ENCODE peak calls at places on chromosomes 1 and 21, in seven cellular contexts. R is HCT116, V is SK-N-SH, O is glutamatergic neuron, Y is PC-3, Z is AG04449, H is lower leg skin. L is an unnamed sample.

GRCh38 chr1:223363057-223363855 is 720 bp downstream of the SUSD4 start:
- DNase-seq in R (no peak), V (peak), O (peak), Y (no peak), Z (no peak), H (no peak), L (no peak)

GRCh38 chr1:59900640-59901039 is 25.9 kb downstream of the CYP2J2 start:
- DNase-seq in R (no peak), V (peak), O (no peak), Y (no peak), Z (no peak), H (no peak), L (no peak)

GRCh38 chr1:63898428-63899220 is 124.8 kb downstream of the ROR1 start:
- DNase-seq in R (no peak), V (no peak), O (no peak), Y (no peak), Z (no peak), H (no peak), L (no peak)

GRCh38 chr1:175034775-175035174 is 11.6 kb upstream of the MRPS14 start:
- DNase-seq in R (no peak), V (no peak), O (no peak), Y (peak), Z (no peak), H (no peak), L (no peak)

GRCh38 chr21:37712204-37712934 is 203.9 kb downstream of the KCNJ6 start:
- DNase-seq in R (peak), V (peak), O (peak), Y (peak), Z (no peak), H (peak), L (no peak)

GRCh38 chr1:179175011-179175934 is 54.2 kb downstream of the ABL2 start:
- DNase-seq in R (no peak), V (no peak), O (no peak), Y (peak), Z (peak), H (peak), L (no peak)

GRCh38 chr1:42825058-42825851 is 8.1 kb upstream of the SVBP start:
- DNase-seq in R (no peak), V (peak), O (no peak), Y (no peak), Z (no peak), H (no peak), L (no peak)

GRCh38 chr1:21335750-21336168 is 45.5 kb upstream of the ECE1 start:
- DNase-seq in R (no peak), V (peak), O (no peak), Y (peak), Z (no peak), H (no peak), L (no peak)

GRCh38 chr1:53328009-53328489 is at the start of gene LRP8:
- DNase-seq in R (peak), V (peak), O (peak), Y (peak), Z (no peak), H (peak), L (peak)

GRCh38 chr1:206608108-206608698 is 4.1 kb downstream of the EIF2D start:
- DNase-seq in R (peak), V (peak), O (peak), Y (peak), Z (no peak), H (no peak), L (no peak)

GRCh38 chr1:238647877-238648276 is 738.5 kb upstream of the CHRM3 start:
- DNase-seq in R (no peak), V (no peak), O (no peak), Y (peak), Z (peak), H (no peak), L (no peak)

GRCh38 chr1:201468501-201468843 is 516 bp downstream of the PHLDA3 start:
- DNase-seq in R (no peak), V (peak), O (peak), Y (peak), Z (no peak), H (no peak), L (no peak)

GRCh38 chr1:22383526-22384291 is 67.9 kb upstream of the ZBTB40 start:
- DNase-seq in R (no peak), V (no peak), O (no peak), Y (no peak), Z (no peak), H (no peak), L (no peak)

GRCh38 chr1:38608202-38608864 is 251.2 kb downstream of the RRAGC start:
- DNase-seq in R (peak), V (peak), O (peak), Y (no peak), Z (no peak), H (no peak), L (peak)

GRCh38 chr1:210407207-210407886 is 78.6 kb downstream of the HHAT start:
- DNase-seq in R (peak), V (peak), O (peak), Y (peak), Z (no peak), H (peak), L (peak)

GRCh38 chr1:6502000-6502891 is 10.8 kb upstream of the PLEKHG5 start:
- DNase-seq in R (no peak), V (peak), O (no peak), Y (no peak), Z (no peak), H (no peak), L (no peak)

GRCh38 chr1:16721871-16722641 is 18.3 kb upstream of the RNU1-4 start:
- DNase-seq in R (no peak), V (peak), O (no peak), Y (peak), Z (no peak), H (no peak), L (peak)

GRCh38 chr1:183634429-183635065 is 1.0 kb downstream of the ARPC5 start:
- DNase-seq in R (no peak), V (no peak), O (no peak), Y (peak), Z (no peak), H (no peak), L (no peak)

GRCh38 chr1:180632326-180633088 is 685 bp downstream of the XPR1 start:
- DNase-seq in R (no peak), V (peak), O (peak), Y (peak), Z (no peak), H (no peak), L (no peak)

GRCh38 chr1:70487910-70488665 is 77.0 kb downstream of the CTH start:
- DNase-seq in R (peak), V (peak), O (no peak), Y (peak), Z (no peak), H (no peak), L (peak)

GRCh38 chr1:60151311-60151710 is 77.7 kb upstream of the C1orf87 start:
- DNase-seq in R (no peak), V (no peak), O (no peak), Y (no peak), Z (no peak), H (no peak), L (no peak)

GRCh38 chr1:36391271-36391670 is 5.5 kb upstream of the STK40 start:
- DNase-seq in R (no peak), V (no peak), O (no peak), Y (no peak), Z (no peak), H (no peak), L (no peak)

GRCh38 chr1:105137543-105138444 is 1388.1 kb downstream of the AMY1C start:
- DNase-seq in R (no peak), V (peak), O (peak), Y (peak), Z (no peak), H (no peak), L (no peak)

GRCh38 chr1:21623411-21623961 is 45.7 kb downstream of the RAP1GAP start:
- DNase-seq in R (no peak), V (peak), O (no peak), Y (peak), Z (no peak), H (no peak), L (no peak)

GRCh38 chr1:5297199-5297877 is 642.9 kb downstream of the AJAP1 start:
- DNase-seq in R (no peak), V (peak), O (no peak), Y (no peak), Z (no peak), H (peak), L (no peak)

GRCh38 chr1:209800984-209801834 is 4.7 kb downstream of the IRF6 start:
- DNase-seq in R (no peak), V (peak), O (no peak), Y (no peak), Z (no peak), H (no peak), L (no peak)

GRCh38 chr1:51482881-51483280 is 36.2 kb downstream of the EPS15 start:
- DNase-seq in R (no peak), V (no peak), O (no peak), Y (no peak), Z (no peak), H (no peak), L (no peak)

GRCh38 chr1:225849905-225850304 is 32.3 kb downstream of the TMEM63A start:
- DNase-seq in R (no peak), V (peak), O (no peak), Y (no peak), Z (no peak), H (no peak), L (no peak)

GRCh38 chr1:17923684-17924083 is 168.6 kb downstream of the ACTL8 start:
- DNase-seq in R (no peak), V (no peak), O (no peak), Y (no peak), Z (no peak), H (no peak), L (no peak)

GRCh38 chr1:17920881-17921635 is 165.9 kb downstream of the ACTL8 start:
- DNase-seq in R (no peak), V (no peak), O (no peak), Y (no peak), Z (no peak), H (no peak), L (no peak)

GRCh38 chr1:17925838-17926237 is 170.7 kb downstream of the ACTL8 start:
- DNase-seq in R (no peak), V (no peak), O (no peak), Y (no peak), Z (no peak), H (no peak), L (no peak)

GRCh38 chr1:17924578-17924977 is 169.4 kb downstream of the ACTL8 start:
- DNase-seq in R (no peak), V (no peak), O (no peak), Y (no peak), Z (no peak), H (no peak), L (no peak)

DNA sequence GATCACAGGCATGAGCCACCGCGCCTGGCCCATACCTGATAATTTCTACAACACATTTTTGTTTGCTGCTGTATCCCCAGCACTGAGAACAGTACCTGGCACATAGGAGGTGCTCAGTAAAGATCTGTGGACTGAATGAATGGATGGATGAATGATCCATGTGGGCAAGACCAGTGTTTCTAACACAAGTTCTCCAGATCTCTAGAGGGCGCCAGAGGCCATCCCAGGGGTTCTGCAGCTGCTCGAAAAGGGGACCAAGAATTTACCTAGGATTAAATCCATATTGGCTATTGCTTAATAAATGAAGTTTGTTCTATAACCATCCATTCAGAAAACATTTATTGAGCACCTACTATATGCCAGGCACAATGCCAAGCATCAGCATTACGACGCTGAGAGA is 167.7 kb downstream of the ACTL8 start:
- DNase-seq in R (peak), V (peak), O (peak), Y (peak), Z (no peak), H (peak), L (no peak)
- TF ChIP-seq CTCF in R (peak), V (peak), O (peak), Y (peak), Z (peak), H (no peak), L (peak)

DNA sequence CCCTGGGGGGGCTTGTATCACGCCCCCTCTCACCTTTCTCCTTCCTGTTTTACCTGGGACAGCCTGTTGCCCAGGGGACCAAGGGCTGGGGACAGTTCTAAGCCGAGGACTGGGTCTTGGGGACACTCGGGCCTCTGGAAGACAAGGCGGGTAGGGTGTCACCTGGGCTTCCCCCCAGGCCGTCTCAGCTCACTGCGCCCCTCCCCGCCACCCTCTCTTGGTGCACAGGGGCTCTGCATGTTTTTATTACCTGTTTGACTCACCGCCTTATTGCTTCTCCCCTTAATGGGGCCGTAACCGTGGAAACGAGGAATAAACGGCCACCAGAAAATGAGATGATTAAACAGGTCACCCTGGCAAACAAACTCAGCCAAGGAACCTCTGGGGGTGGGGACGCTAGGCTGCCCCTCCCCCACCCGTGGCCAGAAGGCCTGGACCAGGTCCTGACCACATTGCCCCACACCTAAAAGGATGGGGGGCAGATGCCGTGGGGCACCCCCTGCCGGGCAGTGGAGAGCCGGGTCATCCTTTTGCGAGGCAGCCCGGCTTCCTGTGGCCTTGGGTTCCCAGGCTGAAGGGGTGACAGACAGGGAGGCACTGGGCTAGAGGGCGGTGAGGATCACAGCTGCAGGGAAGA is 109.9 kb downstream of the CASZ1 start:
- DNase-seq in R (no peak), V (no peak), O (no peak), Y (peak), Z (no peak), H (no peak), L (no peak)
- TF ChIP-seq CTCF in R (no peak), V (no peak), O (no peak), Y (peak), Z (no peak), H (no peak), L (no peak)

DNA sequence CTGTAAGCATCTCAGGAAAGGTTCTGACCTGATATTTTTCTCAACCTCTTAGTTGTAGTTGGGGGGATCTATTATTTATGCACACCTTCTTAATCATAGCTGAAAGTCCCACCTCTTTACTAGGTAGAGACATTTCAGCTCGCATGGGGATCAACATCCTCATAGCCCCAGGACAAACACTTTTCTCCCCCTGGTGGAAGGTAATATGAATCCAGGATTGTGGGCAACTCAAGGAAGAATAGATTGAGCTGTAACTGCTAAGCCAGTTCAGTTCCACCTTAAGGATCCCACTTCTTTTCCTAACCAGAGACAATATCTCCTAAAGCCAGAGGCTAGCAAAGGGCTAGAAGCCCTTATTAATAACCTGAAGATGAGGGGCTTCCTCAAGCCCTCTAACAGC is 25.4 kb upstream of the SMYD3 start:
- DNase-seq in R (no peak), V (no peak), O (no peak), Y (peak), Z (no peak), H (no peak), L (no peak)
- TF ChIP-seq CTCF in R (peak), V (peak), O (no peak), Y (peak), Z (no peak), H (no peak), L (peak)

DNA sequence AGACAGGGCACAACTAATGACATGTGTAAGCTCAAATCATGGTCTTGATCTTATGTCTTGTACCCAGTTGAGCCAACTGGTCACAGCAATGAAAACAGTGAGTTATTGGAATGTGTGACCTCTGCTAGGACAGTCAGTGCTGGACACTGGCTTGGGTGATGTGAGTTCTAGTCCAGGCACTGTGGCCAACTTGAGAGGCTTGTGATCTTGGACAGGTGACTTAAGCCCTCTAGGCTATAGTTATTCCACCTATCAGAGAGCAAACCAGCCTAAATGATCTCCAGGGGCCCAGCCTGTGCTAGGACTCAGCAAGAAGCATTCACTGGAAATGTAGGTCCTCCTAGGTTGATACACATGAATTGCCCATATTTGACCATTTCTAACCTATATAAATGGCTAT is 1.1 kb downstream of the KCNE2 start:
- DNase-seq in R (no peak), V (no peak), O (no peak), Y (no peak), Z (no peak), H (no peak), L (no peak)
- TF ChIP-seq CTCF in R (no peak), V (no peak), O (no peak), Y (no peak), Z (no peak), H (no peak), L (no peak)

DNA sequence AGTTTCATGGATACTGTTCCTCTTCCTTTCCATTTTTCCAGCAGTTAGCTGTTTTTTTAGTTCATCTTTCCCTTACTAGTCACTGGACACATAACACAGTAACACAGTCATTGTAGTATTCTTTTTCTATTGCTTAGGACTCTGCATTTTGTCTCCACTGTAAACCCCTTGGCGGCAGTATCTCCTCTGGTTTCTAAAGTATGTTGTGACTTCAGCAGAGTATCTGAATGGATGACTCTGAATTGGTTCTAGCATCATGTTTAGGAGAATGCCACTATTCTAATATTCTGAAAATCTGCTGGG is 2.2 kb downstream of the CDC7 start:
- DNase-seq in R (no peak), V (no peak), O (no peak), Y (peak), Z (no peak), H (no peak), L (no peak)
- TF ChIP-seq CTCF in R (no peak), V (no peak), O (no peak), Y (peak), Z (no peak), H (no peak), L (peak)

GRCh38 chr1:115495111-115495510 is 146.7 kb upstream of the VANGL1 start:
- DNase-seq in R (no peak), V (no peak), O (no peak), Y (no peak), Z (no peak), H (no peak), L (no peak)
- TF ChIP-seq CTCF in R (no peak), V (no peak), O (no peak), Y (no peak), Z (no peak), H (no peak), L (no peak)

DNA sequence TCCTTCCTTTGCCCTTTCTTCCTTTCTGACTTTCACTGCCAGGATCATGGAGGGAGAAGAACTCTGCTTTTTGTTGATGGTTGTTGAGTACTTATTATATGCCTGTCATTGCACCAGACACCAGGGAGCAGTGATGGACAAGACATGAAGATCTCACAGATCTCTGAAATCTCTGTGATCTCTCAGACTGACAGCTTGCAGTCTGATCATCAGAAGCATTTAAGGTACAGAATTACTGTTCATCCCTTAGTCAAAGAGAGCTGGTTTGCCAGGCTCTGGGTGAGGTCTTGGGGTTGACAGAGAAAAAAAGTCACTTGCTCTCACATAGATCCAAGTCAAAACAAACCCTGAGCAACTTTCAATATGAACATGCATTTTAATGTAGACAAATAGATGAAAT is 299.5 kb upstream of the FMN2 start:
- DNase-seq in R (no peak), V (no peak), O (no peak), Y (peak), Z (no peak), H (no peak), L (no peak)
- TF ChIP-seq CTCF in R (no peak), V (no peak), O (no peak), Y (peak), Z (no peak), H (no peak), L (no peak)

DNA sequence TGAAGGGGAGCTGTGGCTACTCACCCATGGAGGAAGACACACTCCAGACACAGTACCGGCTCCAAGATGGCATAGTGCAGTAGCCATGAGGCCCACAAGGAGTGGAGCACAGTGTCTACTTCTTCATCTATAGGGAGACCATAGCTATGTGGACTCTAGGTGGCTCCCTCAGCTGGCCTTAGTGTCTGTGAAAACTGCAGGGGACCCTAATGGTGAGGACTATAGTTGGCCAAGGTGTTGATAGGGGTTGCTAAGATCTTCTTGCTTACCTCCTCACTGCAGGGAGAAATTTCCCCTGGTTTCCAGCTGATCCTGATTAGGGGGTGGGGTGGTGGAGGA is 58.9 kb downstream of the DIPK1A start:
- DNase-seq in R (no peak), V (no peak), O (no peak), Y (no peak), Z (no peak), H (no peak), L (no peak)
- TF ChIP-seq CTCF in R (no peak), V (no peak), O (no peak), Y (no peak), Z (no peak), H (no peak), L (no peak)

GRCh38 chr1:62435231-62436038 is 1.4 kb upstream of the USP1 start:
- DNase-seq in R (peak), V (no peak), O (peak), Y (no peak), Z (no peak), H (peak), L (no peak)

GRCh38 chr1:62436039-62436465 is 797 bp upstream of the USP1 start:
- DNase-seq in R (no peak), V (no peak), O (peak), Y (no peak), Z (no peak), H (no peak), L (peak)

GRCh38 chr1:62434612-62434994 is 2.2 kb upstream of the USP1 start:
- DNase-seq in R (no peak), V (no peak), O (no peak), Y (no peak), Z (no peak), H (no peak), L (no peak)

GRCh38 chr1:62436466-62437272 is at the start of gene USP1:
- DNase-seq in R (peak), V (peak), O (peak), Y (peak), Z (peak), H (peak), L (peak)

GRCh38 chr1:62433861-62434611 is 2.8 kb upstream of the USP1 start:
- DNase-seq in R (no peak), V (no peak), O (no peak), Y (peak), Z (no peak), H (no peak), L (no peak)
- TF ChIP-seq CTCF in R (peak), V (peak), O (no peak), Y (peak), Z (no peak), H (no peak), L (peak)

L was measured in D721Med.